ENCODE peak calls at places on chromosomes 3 and 15, in seven cellular contexts. L, S, R, C, P, Q and A are unnamed samples.

GRCh38 chr3:169387751-169388696 is 275.5 kb downstream of the MECOM start:
- DNase-seq in L (peak; percentile 80), C (peak; percentile 63), Q (peak; percentile 4), P (peak; percentile 55), R (no peak), S (no peak), A (peak; percentile 58)

GRCh38 chr3:38459499-38460048 is 5.9 kb downstream of the ACVR2B start:
- DNase-seq in P (no peak), R (no peak), L (no peak), C (no peak), Q (no peak), S (no peak), A (no peak)

GRCh38 chr15:50798684-50799083 is 33.2 kb upstream of the SPPL2A start:
- DNase-seq in C (no peak), S (no peak), P (no peak), L (no peak), R (no peak), Q (no peak), A (no peak)

GRCh38 chr3:10511809-10512494 is 6.6 kb upstream of the ATP2B2 start:
- DNase-seq in Q (no peak), S (no peak), L (no peak), P (no peak), R (peak; percentile 79), C (no peak), A (peak; percentile 10)

GRCh38 chr15:67927501-67928156 is 87.8 kb upstream of the RNU6-1 start:
- DNase-seq in R (peak; percentile 90), P (peak; percentile 68), C (peak; percentile 63), L (peak; percentile 76), Q (no peak), S (no peak), A (peak; percentile 60)

GRCh38 chr3:186281172-186281571 is 80.9 kb downstream of the DGKG start:
- DNase-seq in C (no peak), S (no peak), R (peak; percentile 87), Q (no peak), L (no peak), P (no peak), A (no peak)

GRCh38 chr3:124333931-124334640 is 342.2 kb upstream of the ROPN1 start:
- DNase-seq in C (no peak), R (no peak), L (no peak), P (no peak), Q (no peak), S (no peak), A (no peak)

GRCh38 chr15:55250392-55250791 is 39.2 kb downstream of the RAB27A start:
- DNase-seq in R (peak; percentile 2), P (no peak), C (no peak), L (no peak), Q (no peak), S (no peak), A (no peak)

GRCh38 chr3:125052671-125053303 is 3.0 kb downstream of the HEG1 start:
- DNase-seq in Q (no peak), C (no peak), L (no peak), R (peak; percentile 90), S (no peak), P (no peak), A (no peak)

GRCh38 chr3:63674586-63674985 is 22.1 kb downstream of the SNTN start:
- DNase-seq in S (no peak), P (no peak), C (no peak), R (no peak), L (no peak), Q (no peak), A (no peak)

GRCh38 chr15:61155741-61156700 is 73.1 kb downstream of the RORA start:
- DNase-seq in L (peak; percentile 58), C (peak; percentile 62), S (no peak), P (peak; percentile 60), Q (no peak), R (peak; percentile 87), A (no peak)
- H3K4me3 ChIP-seq in L (no peak overlapping the region), C (peak overlapping the region; percentile 7), S (no peak overlapping the region), P (peak overlapping the region; percentile 17), Q (no peak overlapping the region), R (no peak overlapping the region), A (no peak overlapping the region)

GRCh38 chr15:27993996-27994775 is 104.9 kb downstream of the OCA2 start:
- DNase-seq in Q (no peak), R (no peak), C (no peak), L (no peak), P (no peak), S (no peak), A (no peak)
- H3K4me3 ChIP-seq in Q (no peak overlapping the region), R (no peak overlapping the region), C (no peak overlapping the region), L (no peak overlapping the region), P (no peak overlapping the region), S (no peak overlapping the region), A (no peak overlapping the region)

GRCh38 chr3:142026333-142026732 is 123.0 kb downstream of the TFDP2 start:
- DNase-seq in C (no peak), L (no peak), Q (no peak), R (no peak), P (no peak), S (no peak), A (no peak)
- H3K4me3 ChIP-seq in C (peak overlapping the region; percentile 1), L (no peak overlapping the region), Q (no peak overlapping the region), R (no peak overlapping the region), P (no peak overlapping the region), S (peak overlapping the region; percentile 84), A (no peak overlapping the region)

GRCh38 chr3:149377408-149378111 is at the start of gene TM4SF1:
- DNase-seq in C (peak; percentile 87), Q (no peak), R (peak; percentile 90), S (no peak), L (peak; percentile 77), P (peak; percentile 68), A (peak; percentile 83)

GRCh38 chr3:149376728-149377407 is 581 bp downstream of the TM4SF1 start:
- DNase-seq in S (no peak), Q (no peak), R (peak; percentile 67), C (peak; percentile 34), P (no peak), L (no peak), A (no peak)

GRCh38 chr3:149381173-149382090 is 4.0 kb upstream of the TM4SF1 start:
- DNase-seq in S (no peak), Q (no peak), C (no peak), L (no peak), R (no peak), P (no peak), A (no peak)

GRCh38 chr3:149375824-149376196 is 1.6 kb downstream of the TM4SF1 start:
- DNase-seq in P (no peak), Q (no peak), L (no peak), R (no peak), S (no peak), C (no peak), A (no peak)

DNA sequence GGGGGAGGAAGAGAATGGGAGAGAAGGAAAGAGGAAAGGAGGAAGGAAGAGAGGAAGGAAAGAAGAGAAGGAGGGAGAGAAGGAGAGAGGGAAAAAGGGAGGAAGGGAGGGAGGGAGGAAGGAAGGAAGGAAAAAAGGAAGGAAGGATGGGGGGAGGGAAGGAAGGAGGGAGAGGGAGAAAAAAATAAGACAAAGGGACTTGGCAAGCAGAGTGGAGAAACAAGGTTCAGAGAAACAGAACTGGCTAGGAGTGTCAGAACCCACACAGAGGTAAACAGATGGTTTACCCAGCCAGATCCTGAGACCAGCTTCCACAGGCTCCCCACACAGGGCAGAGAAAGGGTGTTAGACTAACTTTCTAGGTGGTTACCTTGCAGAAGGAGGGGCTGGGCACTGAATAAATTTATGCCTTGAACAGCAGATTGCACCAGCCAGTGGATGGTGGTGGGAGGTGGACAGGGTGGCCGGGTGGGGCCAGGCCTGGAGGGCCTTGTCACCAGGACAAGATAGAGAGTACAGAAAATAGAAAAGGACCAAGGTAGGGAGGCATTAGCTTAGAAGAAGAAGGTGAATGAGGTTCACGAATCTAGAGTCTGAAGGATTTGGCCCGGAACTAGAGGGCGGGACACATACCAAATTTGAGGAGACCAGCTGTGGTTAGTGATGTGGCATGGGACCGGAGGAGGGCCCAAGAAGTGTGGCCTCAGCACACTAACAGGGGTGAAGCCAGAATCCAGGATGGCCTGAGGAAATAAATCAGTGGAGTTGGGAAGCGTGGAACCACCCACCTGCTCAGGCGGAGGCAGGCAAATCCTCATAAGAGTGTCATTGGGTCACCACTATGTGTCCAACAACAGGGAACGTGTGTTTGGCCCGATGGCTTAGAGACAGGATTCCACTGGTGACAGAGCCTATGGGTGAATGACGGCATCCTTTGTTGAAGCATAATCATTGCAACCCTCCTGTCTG is 1.3 kb upstream of the TM4SF1 start:
- DNase-seq in S (no peak), P (no peak), C (no peak), L (no peak), Q (no peak), R (no peak), A (no peak)
- H3K4me3 ChIP-seq in S (no peak overlapping the region), P (peak overlapping the region; percentile 69), C (peak overlapping the region; percentile 61), L (no peak overlapping the region), Q (no peak overlapping the region), R (no peak overlapping the region), A (peak overlapping the region; percentile 71)

GRCh38 chr3:31462050-31462569 is 70.6 kb upstream of the STT3B start:
- DNase-seq in S (peak; percentile 78), P (no peak), L (no peak), Q (no peak), R (no peak), C (no peak), A (no peak)
- H3K4me3 ChIP-seq in S (no peak overlapping the region), P (no peak overlapping the region), L (no peak overlapping the region), Q (no peak overlapping the region), R (no peak overlapping the region), C (no peak overlapping the region), A (no peak overlapping the region)